ENCODE peak calls at places on chromosomes 3 and 15, in seven cellular contexts. C is immature natural killer cell; Q is LoVo; P is cardiac muscle cell; I is effector memory CD8-positive, alpha-beta T cell; D is stimulated activated CD8-positive, alpha-beta memory T cell treated with anti-CD3 and anti-CD28 coated beads, Interleukin-4, amount 100 ng/mL, for 1 hour; Z is CD14-positive monocyte. N is an unnamed sample.

GRCh38 chr3:74614133-74614967 is at the start of gene CNTN3:
- DNase-seq in P (peak), Z (no peak), Q (no peak), I (no peak), D (no peak), C (no peak), N (no peak)

GRCh38 chr3:186609247-186609868 is 3.5 kb upstream of the AHSG start:
- DNase-seq in I (no peak), C (no peak), Q (no peak), D (no peak), P (no peak), Z (no peak), N (peak)

GRCh38 chr3:170421758-170422157 is 3.1 kb downstream of the CLDN11 start:
- DNase-seq in P (no peak), D (no peak), Q (no peak), C (no peak), I (no peak), Z (no peak), N (no peak)

GRCh38 chr15:87733005-87733404 is 523.5 kb downstream of the NTRK3 start:
- DNase-seq in I (no peak), Z (no peak), P (no peak), D (no peak), C (no peak), Q (no peak), N (no peak)

GRCh38 chr15:48393650-48394049 is 62.4 kb downstream of the DUT start:
- DNase-seq in C (no peak), P (no peak), Q (no peak), Z (no peak), I (no peak), D (no peak), N (no peak)

GRCh38 chr3:31066999-31067398 is 172.5 kb upstream of the GADL1 start:
- DNase-seq in Z (no peak), I (no peak), P (no peak), D (no peak), Q (no peak), C (no peak), N (no peak)

GRCh38 chr3:190227064-190227463 is 95.2 kb downstream of the CLDN1 start:
- DNase-seq in D (no peak), Q (no peak), I (no peak), P (no peak), Z (no peak), C (no peak), N (peak)

GRCh38 chr15:25740438-25741252 is 122.5 kb downstream of the ATP10A start:
- DNase-seq in Q (no peak), C (no peak), I (no peak), D (no peak), Z (no peak), P (no peak), N (no peak)

GRCh38 chr3:45008117-45008516 is 18.0 kb upstream of the CLEC3B start:
- DNase-seq in Z (no peak), D (no peak), P (no peak), C (no peak), I (no peak), Q (no peak), N (no peak)